ENCODE peak calls at places on chromosomes 5 and 9, in five cellular contexts. M is A549, W is stomach, T is esophagus muscularis mucosa, D is ovary. Z is an unnamed sample.

GRCh38 chr9:72131206-72131605 is 18.0 kb upstream of the GDA start:
- DNase-seq in D (no peak), W (no peak), M (no peak), T (no peak), Z (no peak)

GRCh38 chr5:22044229-22044628 is 808.9 kb downstream of the CDH12 start:
- DNase-seq in T (no peak), D (no peak), W (no peak), M (no peak), Z (no peak)

GRCh38 chr5:172925336-172925948 is 33.8 kb upstream of the RPL26L1 start:
- DNase-seq in M (no peak), D (no peak), T (no peak), W (no peak), Z (no peak)

GRCh38 chr5:59275537-59276276 is 617.8 kb downstream of the PDE4D start:
- DNase-seq in T (no peak), M (peak), W (peak), D (no peak), Z (no peak)

GRCh38 chr9:86282979-86283535 is 719 bp upstream of the ISCA1 start:
- DNase-seq in M (no peak), D (no peak), W (no peak), T (no peak), Z (no peak)

GRCh38 chr5:140710899-140711552 is 10.8 kb downstream of the ZMAT2 start:
- DNase-seq in D (peak), M (peak), W (peak), T (peak), Z (peak)

GRCh38 chr9:133656211-133657119 is 20.3 kb downstream of the DBH start:
- DNase-seq in M (no peak), D (no peak), T (no peak), W (no peak), Z (peak)

GRCh38 chr5:126576974-126577373 is 18.0 kb downstream of the ALDH7A1 start:
- DNase-seq in M (no peak), W (peak), T (no peak), D (no peak), Z (no peak)

GRCh38 chr5:154473581-154474266 is 4.3 kb downstream of the HAND1 start:
- DNase-seq in M (no peak), D (no peak), W (no peak), T (no peak), Z (no peak)

GRCh38 chr5:154642499-154643245 is 112.5 kb upstream of the LARP1 start:
- DNase-seq in D (no peak), T (no peak), W (no peak), M (peak), Z (peak)

GRCh38 chr9:126228779-126229444 is 97.7 kb upstream of the MVB12B start:
- DNase-seq in T (peak), M (peak), D (peak), W (peak), Z (peak)

GRCh38 chr9:110252509-110253139 is 3.7 kb downstream of the TXN start:
- DNase-seq in W (no peak), D (no peak), M (peak), T (no peak), Z (no peak)

GRCh38 chr9:120755827-120756434 is 37.3 kb downstream of the FBXW2 start:
- DNase-seq in M (peak), W (peak), D (peak), T (peak), Z (no peak)

GRCh38 chr5:96714951-96715451 is 52.8 kb downstream of the CAST start:
- DNase-seq in D (no peak), M (peak), T (no peak), W (peak), Z (peak)

GRCh38 chr5:39995990-39996389 is 571.2 kb upstream of the DAB2 start:
- DNase-seq in M (no peak), W (no peak), D (no peak), T (no peak), Z (no peak)

GRCh38 chr5:159073030-159073429 is 26.7 kb downstream of the EBF1 start:
- DNase-seq in D (no peak), T (no peak), M (no peak), W (no peak), Z (no peak)

GRCh38 chr5:135054546-135054945 is 20.5 kb upstream of the PITX1 start:
- DNase-seq in W (no peak), T (no peak), D (no peak), M (no peak), Z (no peak)

GRCh38 chr5:168177831-168178450 is 113.5 kb upstream of the WWC1 start:
- DNase-seq in T (no peak), D (no peak), W (no peak), M (no peak), Z (no peak)

GRCh38 chr9:132077881-132078280 is 1.8 kb downstream of the MED27 start:
- DNase-seq in T (no peak), W (no peak), M (no peak), D (no peak), Z (no peak)

GRCh38 chr5:107040907-107041306 is 629.8 kb downstream of the EFNA5 start:
- DNase-seq in D (no peak), M (no peak), W (no peak), T (no peak), Z (no peak)

GRCh38 chr9:76605271-76605670 is 146.3 kb downstream of the GCNT1 start:
- DNase-seq in W (no peak), T (no peak), M (no peak), D (no peak), Z (no peak)
- TF ChIP-seq POLR2A in W (no peak), T (no peak), M (no peak), D (no peak), Z (no peak)

DNA sequence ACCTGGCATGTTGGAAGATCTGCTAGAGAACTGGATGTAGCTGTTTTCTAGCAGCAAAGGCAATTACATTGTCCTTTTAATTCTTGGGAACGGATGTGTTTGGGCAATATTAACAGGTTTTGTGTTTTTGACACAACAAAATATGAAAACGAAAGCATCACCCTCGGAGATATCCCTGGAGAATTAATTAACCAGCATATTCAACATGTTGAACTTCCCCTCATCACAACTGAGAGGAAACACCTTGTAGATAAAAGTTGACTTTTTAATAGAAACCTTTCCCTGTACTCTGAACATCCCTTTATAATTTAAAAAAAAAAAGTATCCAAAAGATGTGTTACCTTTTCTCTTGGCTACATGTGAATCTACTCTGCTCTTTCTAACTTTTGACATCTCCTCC is 13.0 kb downstream of the SEMA6A start:
- DNase-seq in T (no peak), M (no peak), D (no peak), W (no peak), Z (no peak)
- H3K27ac ChIP-seq in T (no peak), M (no peak), D (no peak), W (no peak), Z (no peak)

DNA sequence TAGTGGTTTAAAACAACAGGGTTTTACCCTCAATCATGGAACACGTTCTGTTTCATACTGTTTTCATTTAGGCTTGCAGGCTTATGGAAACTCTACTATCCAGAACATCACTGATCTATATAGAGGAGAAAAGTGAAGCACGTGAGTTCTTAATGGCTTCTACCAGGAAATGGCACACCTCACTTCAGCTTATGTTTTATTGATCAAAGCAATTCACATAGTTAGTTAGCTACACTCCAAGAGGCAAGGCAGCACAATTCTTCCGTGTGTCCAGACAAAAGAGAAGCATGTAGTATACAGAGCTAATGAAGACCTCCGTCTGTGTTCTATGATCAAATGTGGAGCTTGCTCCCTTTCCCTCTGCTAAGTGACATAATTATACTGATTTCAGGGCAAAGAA is 353.3 kb upstream of the CD180 start:
- DNase-seq in D (no peak), W (no peak), M (no peak), T (no peak), Z (no peak)
- TF ChIP-seq POLR2A in D (no peak), W (no peak), M (no peak), T (no peak), Z (no peak)

DNA sequence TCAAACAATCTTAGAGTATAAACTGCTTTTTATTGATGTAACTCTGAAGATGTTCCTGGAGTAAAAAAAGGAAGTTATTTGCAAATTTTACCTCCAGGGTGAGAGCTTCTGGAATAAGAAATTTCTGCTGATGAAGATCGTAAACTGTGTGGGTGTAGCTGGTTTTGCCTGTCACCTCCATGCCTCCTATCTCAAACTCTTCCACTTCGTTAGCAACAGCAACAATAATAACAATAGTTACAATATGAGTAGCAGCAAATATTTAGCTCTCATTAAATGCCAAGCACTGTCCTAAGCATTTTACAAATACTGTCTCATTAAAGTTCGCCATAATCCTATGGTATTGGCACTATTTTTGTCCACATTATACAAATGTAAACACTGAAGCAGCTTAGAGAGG is 57.9 kb downstream of the GCNT1 start:
- DNase-seq in M (no peak), D (no peak), W (no peak), T (no peak), Z (no peak)
- H3K27ac ChIP-seq in M (no peak), D (no peak), W (no peak), T (no peak), Z (no peak)

GRCh38 chr5:5332287-5332686 is 90.2 kb upstream of the ICE1 start:
- DNase-seq in M (no peak), D (no peak), W (no peak), T (no peak), Z (no peak)
- TF ChIP-seq POLR2A in M (no peak), D (no peak), W (no peak), T (no peak), Z (no peak)

GRCh38 chr5:34926318-34926888 is 3.0 kb upstream of the DNAJC21 start:
- DNase-seq in M (no peak), T (no peak), W (no peak), D (no peak), Z (no peak)
- H3K27ac ChIP-seq in M (no peak), T (no peak), W (no peak), D (no peak), Z (no peak)

DNA sequence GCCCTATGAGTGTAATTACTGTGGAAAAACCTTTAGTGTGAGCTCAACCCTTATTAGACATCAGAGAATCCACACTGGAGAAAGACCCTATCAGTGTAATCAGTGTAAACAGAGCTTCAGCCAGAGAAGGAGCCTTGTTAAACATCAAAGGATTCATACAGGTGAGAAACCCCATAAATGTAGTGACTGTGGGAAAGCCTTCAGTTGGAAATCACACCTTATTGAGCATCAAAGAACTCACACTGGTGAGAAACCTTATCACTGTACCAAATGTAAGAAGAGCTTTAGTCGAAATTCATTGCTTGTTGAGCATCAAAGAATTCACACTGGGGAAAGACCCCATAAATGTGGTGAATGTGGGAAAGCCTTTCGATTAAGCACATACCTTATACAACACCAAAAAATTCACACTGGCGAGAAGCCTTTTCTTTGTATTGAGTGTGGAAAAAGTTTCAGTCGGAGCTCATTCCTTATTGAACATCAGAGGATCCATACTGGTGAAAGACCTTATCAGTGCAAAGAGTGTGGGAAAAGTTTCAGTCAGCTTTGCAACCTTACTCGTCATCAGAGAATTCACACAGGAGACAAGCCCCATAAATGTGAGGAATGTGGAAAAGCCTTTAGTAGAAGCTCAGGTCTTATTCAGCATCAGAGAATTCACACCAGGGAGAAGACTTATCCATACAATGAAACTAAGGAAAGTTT is 9.9 kb downstream of the ZNF189 start:
- DNase-seq in T (no peak), D (no peak), M (peak), W (no peak), Z (no peak)
- TF ChIP-seq POLR2A in T (no peak), D (no peak), M (no peak), W (no peak), Z (no peak)

GRCh38 chr5:41788800-41789395 is 81.3 kb downstream of the OXCT1 start:
- DNase-seq in D (no peak), M (no peak), T (no peak), W (no peak), Z (no peak)

GRCh38 chr5:41790038-41790776 is 80.0 kb downstream of the OXCT1 start:
- DNase-seq in T (no peak), W (no peak), M (no peak), D (no peak), Z (no peak)

GRCh38 chr5:41789434-41789833 is 80.8 kb downstream of the OXCT1 start:
- DNase-seq in T (no peak), D (no peak), M (no peak), W (no peak), Z (no peak)

GRCh38 chr5:41785061-41785460 is 85.2 kb downstream of the OXCT1 start:
- DNase-seq in T (no peak), D (no peak), W (no peak), M (no peak), Z (no peak)

DNA sequence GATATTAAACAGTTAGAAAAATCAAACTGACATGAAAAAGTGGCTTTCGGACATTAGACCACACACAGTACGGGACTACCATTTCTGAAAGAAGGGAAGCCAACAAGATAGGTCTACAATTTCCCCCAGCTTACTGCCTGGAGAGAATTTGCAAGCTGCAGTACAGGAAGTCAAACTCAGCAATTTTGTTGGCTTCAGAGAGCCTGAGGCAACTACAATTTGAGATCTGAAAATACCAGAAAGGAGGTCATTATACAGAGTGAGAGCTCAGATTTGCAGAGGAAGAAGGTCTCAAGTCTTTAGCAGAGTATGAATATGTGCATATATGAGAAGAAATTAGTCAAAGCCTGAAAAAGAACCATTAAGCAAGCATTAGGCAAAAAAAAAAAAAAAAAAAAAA is 83.0 kb downstream of the OXCT1 start:
- DNase-seq in W (no peak), M (no peak), T (no peak), D (no peak), Z (no peak)
- H3K27ac ChIP-seq in W (no peak), M (no peak), T (no peak), D (no peak), Z (no peak)

GRCh38 chr9:88387733-88388202 is 476 bp upstream of the SPIN1 start:
- DNase-seq in W (peak), T (peak), D (peak), M (peak), Z (peak)
- TF ChIP-seq POLR2A in W (peak), T (peak), D (peak), M (peak), Z (peak)

GRCh38 chr9:76905984-76906861 is at the start of gene PRUNE2:
- DNase-seq in D (peak), M (peak), W (peak), T (no peak), Z (no peak)

GRCh38 chr9:76902395-76902794 is 3.5 kb downstream of the PRUNE2 start:
- DNase-seq in W (no peak), M (no peak), T (no peak), D (no peak), Z (no peak)

GRCh38 chr9:76901801-76902200 is 4.1 kb downstream of the PRUNE2 start:
- DNase-seq in D (no peak), M (no peak), W (no peak), T (no peak), Z (no peak)

GRCh38 chr9:76905661-76905983 is 292 bp downstream of the PRUNE2 start:
- DNase-seq in T (no peak), D (no peak), M (no peak), W (no peak), Z (no peak)

DNA sequence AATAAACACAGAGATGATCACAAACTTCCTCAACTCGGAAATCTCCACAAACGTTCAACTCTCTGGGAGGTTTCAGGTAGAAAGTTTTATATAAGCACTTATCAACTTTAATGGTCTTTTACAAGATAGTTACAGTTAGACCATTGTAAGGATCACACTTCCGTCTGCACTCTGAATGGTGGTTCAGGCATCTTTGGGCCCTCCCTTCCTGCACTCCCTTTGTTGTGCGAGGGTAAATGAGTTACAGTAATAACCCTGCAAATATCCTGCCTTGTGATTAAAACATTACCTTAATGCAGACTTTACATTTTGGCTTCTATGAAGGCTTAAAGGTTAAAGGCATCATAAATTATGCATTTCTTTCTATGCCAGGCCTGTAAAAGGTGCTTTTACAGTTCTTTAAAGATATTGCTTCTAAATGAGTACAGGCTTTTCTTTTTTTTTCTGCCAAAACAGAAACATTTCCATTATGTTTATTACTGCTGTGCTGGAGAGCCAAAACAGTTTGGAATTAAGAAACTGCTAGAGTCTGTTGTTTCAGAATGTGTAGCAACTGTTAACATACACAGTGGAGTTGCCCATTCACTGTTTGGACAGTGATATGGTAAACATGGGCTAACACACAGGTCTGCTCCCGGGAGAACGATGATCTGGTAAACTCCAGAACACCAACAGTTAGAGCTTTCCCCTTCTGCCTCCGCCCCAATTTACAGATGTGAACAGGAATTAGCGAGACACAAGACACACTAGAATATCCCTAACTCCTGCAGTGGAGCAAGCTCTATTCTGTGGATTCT is 1.1 kb downstream of the PRUNE2 start:
- DNase-seq in M (no peak), W (no peak), T (no peak), D (no peak), Z (no peak)
- H3K27ac ChIP-seq in M (no peak), W (no peak), T (peak), D (no peak), Z (no peak)

Z was measured in Peyer's patch.